ENCODE peak calls at places on chromosomes 4 and X, in seven cellular contexts. B is upper lobe of right lung; U is CD4-positive, alpha-beta T cell; R is BJ; S is A673; V is adipocyte; D is mammary epithelial cell. H is an unnamed sample.

GRCh38 chr4:92236907-92237306 is 66.9 kb upstream of the GRID2 start:
- DNase-seq in V (peak; percentile 63), R (no peak), B (no peak), S (no peak), D (peak; percentile 35), U (no peak), H (no peak)

GRCh38 chr4:74590476-74590875 is 145.5 kb downstream of the AREG start:
- DNase-seq in R (no peak), D (no peak), S (no peak), V (no peak), U (no peak), B (no peak), H (no peak)

GRCh38 chr4:112938461-112939058 is 110.9 kb upstream of the ANK2 start:
- DNase-seq in S (peak; percentile 75), B (no peak), V (peak; percentile 82), U (no peak), R (no peak), D (peak; percentile 31), H (peak; percentile 43)

GRCh38 chr4:139873111-139873866 is 207.7 kb downstream of the MGST2 start:
- DNase-seq in S (no peak), U (no peak), D (no peak), V (peak; percentile 25), R (no peak), B (no peak), H (no peak)

GRCh38 chrX:136747003-136747986 is 33.4 kb downstream of the ARHGEF6 start:
- DNase-seq in U (no peak), S (no peak), R (no peak), V (no peak), D (no peak), B (no peak), H (no peak)

GRCh38 chr4:108619372-108620100 is 840 bp upstream of the RPL34 start:
- DNase-seq in U (peak; percentile 21), D (no peak), S (no peak), B (no peak), V (no peak), R (no peak), H (no peak)

GRCh38 chr4:30867427-30867826 is 147.3 kb downstream of the PCDH7 start:
- DNase-seq in V (no peak), B (no peak), U (no peak), D (peak; percentile 8), S (no peak), R (no peak), H (no peak)

GRCh38 chr4:53786632-53787031 is 195.3 kb upstream of the LNX1 start:
- DNase-seq in V (peak; percentile 75), D (no peak), S (no peak), U (no peak), R (peak; percentile 68), B (no peak), H (no peak)

GRCh38 chrX:20333672-20334071 is 67.0 kb upstream of the RPS6KA3 start:
- DNase-seq in S (no peak), R (no peak), B (no peak), V (no peak), D (no peak), U (no peak), H (no peak)

GRCh38 chrX:20325786-20326388 is 59.2 kb upstream of the RPS6KA3 start:
- DNase-seq in D (no peak), U (no peak), S (no peak), R (no peak), B (no peak), V (no peak), H (no peak)

GRCh38 chrX:20330545-20330944 is 63.8 kb upstream of the RPS6KA3 start:
- DNase-seq in R (no peak), V (no peak), B (no peak), S (no peak), U (no peak), D (no peak), H (no peak)

DNA sequence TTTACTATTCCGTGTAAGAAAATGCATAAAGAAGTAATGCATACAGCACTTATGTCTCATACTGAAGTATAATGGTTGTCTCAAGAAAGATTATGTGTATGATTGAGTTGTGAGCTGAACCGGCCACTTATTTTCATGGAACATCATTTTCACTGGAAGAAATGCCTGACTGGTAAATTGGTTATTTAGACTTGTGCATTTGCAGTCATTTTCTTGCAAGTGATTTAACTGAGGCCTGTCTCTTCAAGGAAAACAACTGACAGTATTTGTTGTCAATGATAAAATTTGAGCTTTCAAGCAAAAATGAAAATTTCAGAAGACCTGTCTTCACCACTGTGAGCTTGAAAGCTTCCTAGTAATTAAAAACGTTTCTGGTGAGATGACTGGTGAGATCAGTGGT is 62.7 kb upstream of the RPS6KA3 start:
- DNase-seq in V (no peak), D (no peak), R (no peak), S (no peak), U (no peak), B (no peak), H (no peak)
- H3K27me3 ChIP-seq in V (peaks cover 25% of the 10 kb centered on the region), D (peaks cover 2% of the 10 kb centered on the region), R (no peaks in the 10 kb centered on the region), S (no peaks in the 10 kb centered on the region), U (no peaks in the 10 kb centered on the region), B (no peaks in the 10 kb centered on the region), H (no peaks in the 10 kb centered on the region)

GRCh38 chr4:1408418-1408817 is 2.2 kb upstream of the NKX1-1 start:
- DNase-seq in U (no peak), S (no peak), D (no peak), B (peak; percentile 38), V (no peak), R (no peak), H (no peak)

GRCh38 chr4:1410491-1411325 is 4.5 kb upstream of the NKX1-1 start:
- DNase-seq in D (peak; percentile 29), V (peak; percentile 69), R (no peak), B (peak; percentile 71), U (peak; percentile 31), S (peak; percentile 76), H (peak; percentile 87)

GRCh38 chr4:1411436-1412375 is 5.5 kb upstream of the NKX1-1 start:
- DNase-seq in D (no peak), B (peak; percentile 35), V (no peak), S (no peak), U (no peak), R (no peak), H (no peak)

GRCh38 chr4:1409079-1409805 is 3.0 kb upstream of the NKX1-1 start:
- DNase-seq in R (no peak), D (no peak), S (no peak), B (peak; percentile 40), U (no peak), V (no peak), H (no peak)

DNA sequence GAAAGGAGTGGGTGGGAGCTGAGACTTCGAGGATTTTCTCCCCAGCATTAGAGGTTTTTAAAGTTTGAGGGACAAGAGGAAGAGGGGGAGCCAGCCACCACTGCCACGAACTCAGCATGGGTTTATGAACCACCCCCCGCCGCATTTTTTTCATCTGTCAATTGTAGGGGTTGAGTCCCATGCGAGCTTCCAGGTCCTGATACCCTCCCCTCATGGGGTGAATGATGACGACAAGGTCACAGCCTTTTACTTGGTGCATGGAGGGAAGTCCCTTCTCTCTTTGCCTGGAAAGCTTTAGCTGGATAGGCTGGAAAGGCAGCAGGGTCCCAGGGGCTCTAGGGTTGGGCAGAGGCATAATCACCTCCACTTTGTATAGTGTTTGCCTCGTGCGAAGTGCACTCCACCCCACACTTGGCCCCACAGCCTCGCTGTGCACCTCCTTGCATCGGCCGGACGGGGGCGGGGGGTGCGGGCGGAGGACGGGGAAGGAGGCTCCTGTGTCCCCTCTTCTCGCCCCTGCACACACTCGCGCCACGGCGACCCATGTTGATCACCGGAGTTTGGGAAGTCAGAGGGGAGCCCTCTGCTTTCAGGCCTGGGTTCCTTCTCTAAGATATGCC is 3.7 kb upstream of the NKX1-1 start:
- DNase-seq in S (no peak), V (no peak), U (no peak), B (peak; percentile 55), D (no peak), R (no peak), H (no peak)
- H3K27me3 ChIP-seq in S (peaks cover 91% of the 10 kb centered on the region), V (peaks cover 66% of the 10 kb centered on the region), U (peaks cover 74% of the 10 kb centered on the region), B (peaks cover 90% of the 10 kb centered on the region), D (peaks cover 44% of the 10 kb centered on the region), R (peaks cover 24% of the 10 kb centered on the region), H (peaks cover 66% of the 10 kb centered on the region)

GRCh38 chr4:173519130-173520101 is 10.6 kb downstream of the HAND2 start:
- DNase-seq in D (no peak), B (no peak), S (no peak), R (no peak), U (no peak), V (no peak), H (peak; percentile 69)

GRCh38 chr4:173518419-173519102 is 11.5 kb downstream of the HAND2 start:
- DNase-seq in B (no peak), D (no peak), U (no peak), V (no peak), S (no peak), R (no peak), H (peak; percentile 36)

GRCh38 chr4:173515458-173515857 is 14.6 kb downstream of the HAND2 start:
- DNase-seq in R (no peak), D (no peak), U (no peak), B (no peak), S (no peak), V (no peak), H (peak; percentile 2)

GRCh38 chr4:173516621-173517612 is 13.1 kb downstream of the HAND2 start:
- DNase-seq in S (no peak), V (no peak), D (no peak), U (no peak), R (no peak), B (no peak), H (peak; percentile 52)

DNA sequence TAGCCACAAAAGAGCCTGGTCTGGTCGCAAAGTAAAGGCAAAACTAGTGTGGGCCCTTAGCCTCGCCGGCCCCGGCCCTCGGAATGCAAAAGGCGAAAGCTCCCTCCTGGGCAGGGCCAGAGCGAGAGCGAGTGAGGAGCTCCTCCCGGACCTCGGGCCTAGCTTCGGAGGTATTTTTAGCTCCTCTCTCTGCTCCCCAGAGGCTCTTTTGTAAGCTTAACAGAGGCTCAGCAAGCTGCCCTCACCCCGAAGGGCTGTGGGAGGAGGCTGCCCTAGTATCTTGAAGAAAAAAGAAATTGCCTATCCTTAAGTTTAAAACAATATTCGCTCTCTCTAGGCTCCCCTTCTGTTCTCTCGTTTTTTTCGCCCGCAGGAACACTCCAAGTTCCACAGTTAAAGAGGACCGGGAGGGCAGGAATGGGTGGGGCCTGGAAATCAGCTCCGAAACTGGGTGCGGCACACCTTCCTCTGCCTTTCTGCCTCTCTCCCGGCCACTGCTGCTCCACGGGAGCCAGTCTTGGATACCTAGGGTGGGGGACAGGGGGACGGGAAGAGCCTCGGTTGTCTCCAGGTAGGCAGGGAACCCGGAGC is 12.2 kb downstream of the HAND2 start:
- DNase-seq in S (no peak), V (no peak), R (no peak), D (no peak), B (no peak), U (no peak), H (peak; percentile 39)
- H3K27me3 ChIP-seq in S (no peaks in the 10 kb centered on the region), V (no peaks in the 10 kb centered on the region), R (peaks cover 1% of the 10 kb centered on the region), D (peaks cover 72% of the 10 kb centered on the region), B (peaks cover 98% of the 10 kb centered on the region), U (peaks cover 100% of the 10 kb centered on the region), H (peaks cover 83% of the 10 kb centered on the region)

GRCh38 chr4:20676773-20677172 is 23.5 kb upstream of the PACRGL start:
- DNase-seq in S (no peak), D (no peak), B (no peak), U (no peak), R (no peak), V (no peak), H (no peak)

GRCh38 chr4:20679946-20680345 is 20.3 kb upstream of the PACRGL start:
- DNase-seq in S (no peak), V (no peak), R (no peak), B (no peak), U (no peak), D (no peak), H (no peak)

GRCh38 chr4:20681263-20681662 is 19.0 kb upstream of the PACRGL start:
- DNase-seq in B (no peak), S (no peak), R (no peak), U (no peak), V (no peak), D (no peak), H (no peak)

GRCh38 chr4:20675786-20676185 is 24.5 kb upstream of the PACRGL start:
- DNase-seq in S (no peak), U (no peak), R (no peak), B (no peak), D (no peak), V (no peak), H (no peak)

GRCh38 chr4:20678382-20678781 is 21.9 kb upstream of the PACRGL start:
- DNase-seq in D (no peak), B (no peak), S (no peak), R (no peak), V (no peak), U (no peak), H (no peak)
- H3K27me3 ChIP-seq in D (no peaks in the 10 kb centered on the region), B (no peaks in the 10 kb centered on the region), S (no peaks in the 10 kb centered on the region), R (peaks cover 10% of the 10 kb centered on the region), V (no peaks in the 10 kb centered on the region), U (no peaks in the 10 kb centered on the region), H (no peaks in the 10 kb centered on the region)